ENCODE peak calls at places on chromosomes 12 and 14, in seven cellular contexts. One of them, this sample, is unnamed.
A peak's percentile ranks its signal among the peaks of the same experiment; 100 is the strongest.

GRCh38 chr12:42705863-42706262 is 116.3 kb upstream of the PRICKLE1 start:
- DNase-seq in A549: no peak
- DNase-seq in testis: peak; percentile 87
- DNase-seq in upper lobe of left lung: no peak
- DNase-seq in H1: no peak
- DNase-seq in AG04450: peak; percentile 91
- DNase-seq in MM.1S: no peak
- DNase-seq in this sample: no peak

GRCh38 chr14:30974628-30975027 is 50.8 kb upstream of the AP4S1 start:
- DNase-seq in A549: no peak
- DNase-seq in testis: no peak
- DNase-seq in upper lobe of left lung: no peak
- DNase-seq in H1: no peak
- DNase-seq in AG04450: no peak
- DNase-seq in MM.1S: no peak
- DNase-seq in this sample: no peak

GRCh38 chr14:32588448-32589320 is 259.6 kb downstream of the AKAP6 start:
- DNase-seq in A549: no peak
- DNase-seq in testis: no peak
- DNase-seq in upper lobe of left lung: no peak
- DNase-seq in H1: no peak
- DNase-seq in AG04450: no peak
- DNase-seq in MM.1S: peak; percentile 46
- DNase-seq in this sample: no peak

GRCh38 chr14:86015916-86016315 is 486.0 kb downstream of the FLRT2 start:
- DNase-seq in A549: no peak
- DNase-seq in testis: no peak
- DNase-seq in upper lobe of left lung: no peak
- DNase-seq in H1: no peak
- DNase-seq in AG04450: no peak
- DNase-seq in MM.1S: no peak
- DNase-seq in this sample: no peak

GRCh38 chr12:64104376-64104775 is 117.7 kb downstream of the KICS2 start:
- DNase-seq in A549: no peak
- DNase-seq in testis: no peak
- DNase-seq in upper lobe of left lung: no peak
- DNase-seq in H1: no peak
- DNase-seq in AG04450: no peak
- DNase-seq in MM.1S: no peak
- DNase-seq in this sample: no peak

GRCh38 chr12:77151030-77151429 is 85.7 kb upstream of the E2F7 start:
- DNase-seq in A549: no peak
- DNase-seq in testis: no peak
- DNase-seq in upper lobe of left lung: no peak
- DNase-seq in H1: no peak
- DNase-seq in AG04450: no peak
- DNase-seq in MM.1S: no peak
- DNase-seq in this sample: no peak

GRCh38 chr12:113457710-113458109 is 14.0 kb downstream of the LHX5 start:
- DNase-seq in A549: no peak
- DNase-seq in testis: no peak
- DNase-seq in upper lobe of left lung: no peak
- DNase-seq in H1: no peak
- DNase-seq in AG04450: no peak
- DNase-seq in MM.1S: no peak
- DNase-seq in this sample: no peak

GRCh38 chr14:101135796-101136742 is 232.5 kb upstream of the RTL1 start:
- DNase-seq in A549: no peak
- DNase-seq in testis: no peak
- DNase-seq in upper lobe of left lung: no peak
- DNase-seq in H1: no peak
- DNase-seq in AG04450: no peak
- DNase-seq in MM.1S: no peak
- DNase-seq in this sample: no peak

GRCh38 chr12:58393152-58393551 is 451.8 kb downstream of the ATP23 start:
- DNase-seq in A549: no peak
- DNase-seq in testis: no peak
- DNase-seq in upper lobe of left lung: no peak
- DNase-seq in H1: no peak
- DNase-seq in AG04450: no peak
- DNase-seq in MM.1S: no peak
- DNase-seq in this sample: no peak

GRCh38 chr12:52037248-52037861 is 13.9 kb upstream of the NR4A1 start:
- DNase-seq in A549: no peak
- DNase-seq in testis: peak; percentile 64
- DNase-seq in upper lobe of left lung: peak; percentile 90
- DNase-seq in H1: peak; percentile 75
- DNase-seq in AG04450: no peak
- DNase-seq in MM.1S: no peak
- DNase-seq in this sample: no peak

GRCh38 chr12:68080577-68080976 is 79.0 kb downstream of the IFNG start:
- DNase-seq in A549: no peak
- DNase-seq in testis: no peak
- DNase-seq in upper lobe of left lung: no peak
- DNase-seq in H1: no peak
- DNase-seq in AG04450: no peak
- DNase-seq in MM.1S: no peak
- DNase-seq in this sample: no peak

GRCh38 chr12:127145929-127146789 is 1120.8 kb upstream of the TMEM132C start:
- DNase-seq in A549: peak; percentile 68
- DNase-seq in testis: peak; percentile 91
- DNase-seq in upper lobe of left lung: peak; percentile 94
- DNase-seq in H1: no peak
- DNase-seq in AG04450: no peak
- DNase-seq in MM.1S: no peak
- DNase-seq in this sample: no peak

GRCh38 chr12:62658910-62659309 is 192.3 kb downstream of the MON2 start:
- DNase-seq in A549: no peak
- DNase-seq in testis: no peak
- DNase-seq in upper lobe of left lung: no peak
- DNase-seq in H1: no peak
- DNase-seq in AG04450: no peak
- DNase-seq in MM.1S: no peak
- DNase-seq in this sample: no peak

GRCh38 chr14:95527392-95528002 is 7.4 kb upstream of the GLRX5 start:
- DNase-seq in A549: no peak
- DNase-seq in testis: peak; percentile 82
- DNase-seq in upper lobe of left lung: no peak
- DNase-seq in H1: no peak
- DNase-seq in AG04450: no peak
- DNase-seq in MM.1S: peak; percentile 34
- DNase-seq in this sample: no peak

GRCh38 chr14:83825836-83826235 is 1704.1 kb upstream of the FLRT2 start:
- DNase-seq in A549: no peak
- DNase-seq in testis: no peak
- DNase-seq in upper lobe of left lung: no peak
- DNase-seq in H1: no peak
- DNase-seq in AG04450: no peak
- DNase-seq in MM.1S: no peak
- DNase-seq in this sample: no peak

GRCh38 chr14:83826838-83827237 is 1703.1 kb upstream of the FLRT2 start:
- DNase-seq in A549: no peak
- DNase-seq in testis: no peak
- DNase-seq in upper lobe of left lung: no peak
- DNase-seq in H1: no peak
- DNase-seq in AG04450: no peak
- DNase-seq in MM.1S: no peak
- DNase-seq in this sample: no peak

GRCh38 chr14:83827383-83827782 is 1702.6 kb upstream of the FLRT2 start:
- DNase-seq in A549: no peak
- DNase-seq in testis: no peak
- DNase-seq in upper lobe of left lung: no peak
- DNase-seq in H1: no peak
- DNase-seq in AG04450: no peak
- DNase-seq in MM.1S: no peak
- DNase-seq in this sample: no peak

DNA sequence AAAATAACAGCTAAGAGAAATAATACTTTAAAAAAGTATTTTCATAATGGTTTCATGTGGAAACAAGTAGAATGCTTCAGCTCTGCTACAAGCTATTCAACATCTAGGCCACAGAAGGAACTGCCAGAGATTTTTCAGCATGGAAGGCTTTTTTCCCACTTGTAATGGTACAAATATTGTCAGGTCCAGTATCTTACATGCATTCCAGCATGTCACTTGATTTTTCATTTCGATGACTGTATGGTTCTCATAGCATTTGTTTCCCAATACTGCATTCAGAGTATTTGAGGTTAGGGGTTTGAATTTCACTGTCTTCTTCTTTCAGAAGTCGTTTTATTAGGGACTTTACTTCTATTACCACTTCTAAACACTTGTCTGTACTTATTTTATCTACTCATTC is 1701.5 kb upstream of the FLRT2 start:
- DNase-seq in A549: no peak
- DNase-seq in testis: no peak
- DNase-seq in upper lobe of left lung: no peak
- DNase-seq in H1: no peak
- DNase-seq in AG04450: no peak
- DNase-seq in MM.1S: no peak
- DNase-seq in this sample: no peak
- H3K9me3 ChIP-seq in A549: no peaks in the 10 kb centered on the region
- H3K9me3 ChIP-seq in testis: no peaks in the 10 kb centered on the region
- H3K9me3 ChIP-seq in upper lobe of left lung: no peaks in the 10 kb centered on the region
- H3K9me3 ChIP-seq in H1: no peaks in the 10 kb centered on the region
- H3K9me3 ChIP-seq in AG04450: no peaks in the 10 kb centered on the region
- H3K9me3 ChIP-seq in MM.1S: no peaks in the 10 kb centered on the region
- H3K9me3 ChIP-seq in this sample: no peaks in the 10 kb centered on the region

GRCh38 chr12:18629445-18629844 is 108.4 kb downstream of the PLCZ1 start:
- DNase-seq in A549: no peak
- DNase-seq in testis: no peak
- DNase-seq in upper lobe of left lung: no peak
- DNase-seq in H1: no peak
- DNase-seq in AG04450: no peak
- DNase-seq in MM.1S: no peak
- DNase-seq in this sample: no peak
- H3K4me3 ChIP-seq in A549: no peak overlapping the region
- H3K4me3 ChIP-seq in testis: no peak overlapping the region
- H3K4me3 ChIP-seq in upper lobe of left lung: no peak overlapping the region
- H3K4me3 ChIP-seq in H1: no peak overlapping the region
- H3K4me3 ChIP-seq in AG04450: no peak overlapping the region
- H3K4me3 ChIP-seq in MM.1S: no peak overlapping the region
- H3K4me3 ChIP-seq in this sample: no peak overlapping the region

DNA sequence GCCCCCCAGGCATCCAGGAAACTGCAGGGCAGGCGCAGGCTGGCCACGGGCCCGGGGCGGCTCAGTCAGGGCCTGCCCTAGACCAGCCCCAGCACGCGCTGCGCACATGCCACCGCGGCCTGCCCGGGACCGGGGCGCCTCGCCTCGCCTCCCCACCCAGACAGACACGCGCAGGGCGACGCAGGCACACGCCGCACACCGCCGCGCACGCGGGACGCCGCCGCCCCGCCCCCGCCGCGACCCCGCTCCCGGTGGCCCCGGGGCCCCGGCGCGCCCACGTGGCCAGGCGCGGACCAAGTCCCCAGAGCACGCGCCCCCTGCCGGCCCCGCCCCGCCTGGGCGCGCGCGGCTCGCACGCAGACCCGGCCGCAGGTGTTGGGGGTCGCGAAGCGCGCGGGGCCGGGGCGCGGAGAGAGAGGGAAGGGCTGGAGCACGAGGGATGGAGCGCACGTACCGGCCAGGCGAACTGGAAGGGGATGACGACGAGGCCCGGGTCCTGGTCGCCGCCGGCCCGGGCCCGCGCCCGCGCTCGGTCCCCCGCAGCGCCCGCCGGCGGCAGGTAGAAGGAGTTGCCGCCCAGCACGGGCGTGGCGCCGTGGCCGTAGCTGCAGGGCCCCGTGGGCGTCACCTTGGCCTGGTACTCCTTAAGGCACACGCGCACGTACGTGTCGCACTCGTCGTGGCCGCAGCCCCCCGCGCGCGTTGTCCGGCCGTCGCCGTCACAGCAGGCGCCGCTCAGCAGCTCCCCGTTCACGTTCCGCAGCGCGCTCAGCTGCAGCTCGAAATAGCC is 1.1 kb downstream of the JAG2 start:
- DNase-seq in A549: no peak
- DNase-seq in testis: no peak
- DNase-seq in upper lobe of left lung: peak; percentile 88
- DNase-seq in H1: no peak
- DNase-seq in AG04450: no peak
- DNase-seq in MM.1S: no peak
- DNase-seq in this sample: no peak
- TF ChIP-seq CTCF in A549: peak; percentile 51
- TF ChIP-seq CTCF in testis: no peak
- TF ChIP-seq CTCF in upper lobe of left lung: peak; percentile 35
- TF ChIP-seq CTCF in H1: no peak
- TF ChIP-seq CTCF in AG04450: no peak
- TF ChIP-seq CTCF in MM.1S: no peak
- TF ChIP-seq CTCF in this sample: no peak

DNA sequence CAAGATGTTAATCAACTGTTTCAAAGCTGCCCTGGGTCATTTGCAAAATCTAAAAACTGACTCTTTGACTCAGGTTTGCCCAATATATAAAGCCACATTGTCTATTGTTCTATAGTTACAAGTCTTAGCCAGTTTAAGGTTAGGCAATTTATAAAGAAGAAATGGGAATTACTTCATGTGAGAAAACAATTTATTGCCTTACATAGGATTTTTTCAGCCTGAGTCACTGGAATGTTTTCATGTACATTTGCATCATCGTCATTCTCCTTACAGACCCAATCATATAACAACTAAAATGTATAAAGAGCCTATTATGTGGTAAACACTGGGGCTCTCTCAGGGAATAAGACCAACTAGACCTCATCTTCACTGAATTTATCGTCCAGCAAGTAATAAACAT is 100.3 kb upstream of the PLEKHG7 start:
- DNase-seq in A549: no peak
- DNase-seq in testis: no peak
- DNase-seq in upper lobe of left lung: no peak
- DNase-seq in H1: no peak
- DNase-seq in AG04450: peak; percentile 77
- DNase-seq in MM.1S: no peak
- DNase-seq in this sample: no peak
- H3K9me3 ChIP-seq in A549: peaks cover 56% of the 10 kb centered on the region
- H3K9me3 ChIP-seq in testis: no peaks in the 10 kb centered on the region
- H3K9me3 ChIP-seq in upper lobe of left lung: peaks cover 9% of the 10 kb centered on the region
- H3K9me3 ChIP-seq in H1: peaks cover 24% of the 10 kb centered on the region
- H3K9me3 ChIP-seq in AG04450: peaks cover 8% of the 10 kb centered on the region
- H3K9me3 ChIP-seq in MM.1S: no peaks in the 10 kb centered on the region
- H3K9me3 ChIP-seq in this sample: peaks cover 8% of the 10 kb centered on the region